ENCODE peak calls at places on chromosomes 12 and 14, in seven cellular contexts. T is thoracic aorta, U is stomach, C is astrocyte of the spinal cord, O is heart right ventricle, Y is PC-3, N is body of pancreas. P is an unnamed sample.

GRCh38 chr12:106446429-106447092 is 89.0 kb downstream of the POLR3B start:
- DNase-seq in T (no peak), C (peak), U (no peak), N (no peak), O (no peak), Y (no peak), P (no peak)

GRCh38 chr12:47207829-47208248 is 128.1 kb upstream of the AMIGO2 start:
- DNase-seq in U (no peak), N (no peak), C (no peak), O (no peak), T (no peak), Y (no peak), P (no peak)

GRCh38 chr12:31582155-31582554 is 8.8 kb downstream of the DENND5B start:
- DNase-seq in C (peak), T (no peak), Y (no peak), U (no peak), N (no peak), O (no peak), P (no peak)

GRCh38 chr12:72832024-72832423 is 559.9 kb downstream of the TRHDE start:
- DNase-seq in U (no peak), C (no peak), T (no peak), O (peak), Y (no peak), N (peak), P (no peak)

GRCh38 chr12:50207424-50207823 is 40.3 kb upstream of the CERS5 start:
- DNase-seq in T (no peak), O (no peak), Y (no peak), U (no peak), N (no peak), C (no peak), P (no peak)

GRCh38 chr14:62662811-62663477 is 382.3 kb downstream of the KCNH5 start:
- DNase-seq in C (no peak), U (no peak), Y (no peak), O (no peak), N (no peak), T (no peak), P (no peak)

GRCh38 chr12:48198619-48198973 is 4.5 kb downstream of the OR10AD1 start:
- DNase-seq in C (no peak), T (no peak), U (peak), O (peak), N (peak), Y (no peak), P (peak)

GRCh38 chr12:85550924-85551323 is 270.9 kb downstream of the ALX1 start:
- DNase-seq in O (no peak), N (no peak), C (no peak), U (no peak), T (no peak), Y (no peak), P (no peak)

GRCh38 chr12:48890657-48891418 is 25.2 kb upstream of the RND1 start:
- DNase-seq in T (peak), U (peak), Y (peak), O (peak), N (peak), C (peak), P (peak)

GRCh38 chr12:125203145-125203765 is 138.0 kb downstream of the AACS start:
- DNase-seq in N (no peak), U (no peak), Y (peak), C (no peak), T (no peak), O (no peak), P (no peak)

DNA sequence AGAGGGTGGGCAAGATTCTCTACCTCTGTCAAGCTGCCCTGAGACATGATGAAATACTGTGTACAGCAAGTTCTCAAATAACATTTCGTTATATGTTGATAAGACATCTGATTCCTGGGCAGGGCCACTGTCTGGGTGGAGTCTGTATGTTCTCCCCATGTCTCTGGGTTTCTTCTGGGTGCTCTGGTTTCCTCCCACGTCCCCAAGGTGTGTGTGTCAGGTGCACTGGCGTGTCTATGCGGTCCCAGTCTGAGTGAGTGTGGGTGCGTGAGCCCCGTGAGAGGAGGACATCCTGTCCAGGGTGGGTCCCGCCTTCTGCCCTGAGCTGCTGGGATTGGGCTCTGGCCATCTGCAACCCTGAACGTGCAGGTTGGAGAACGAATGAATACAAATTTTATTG is 29.6 kb downstream of the KCTD10 start:
- DNase-seq in Y (no peak), U (no peak), T (no peak), O (no peak), C (no peak), N (no peak), P (no peak)
- TF ChIP-seq CTCF in Y (no peak), U (no peak), T (no peak), O (no peak), C (no peak), N (no peak), P (no peak)

GRCh38 chr12:100127766-100128508 is 14.7 kb downstream of the BLTP3B start:
- DNase-seq in U (no peak), N (no peak), Y (peak), O (no peak), C (peak), T (no peak), P (no peak)
- H3K4me3 ChIP-seq in U (no peak), N (no peak), Y (no peak), O (no peak), C (no peak), T (no peak), P (no peak)

GRCh38 chr14:68462683-68463082 is 330.2 kb downstream of the ZFP36L1 start:
- DNase-seq in Y (no peak), O (no peak), U (no peak), T (no peak), N (no peak), C (no peak), P (no peak)
- TF ChIP-seq CTCF in Y (no peak), O (no peak), U (no peak), T (no peak), N (no peak), C (no peak), P (no peak)

DNA sequence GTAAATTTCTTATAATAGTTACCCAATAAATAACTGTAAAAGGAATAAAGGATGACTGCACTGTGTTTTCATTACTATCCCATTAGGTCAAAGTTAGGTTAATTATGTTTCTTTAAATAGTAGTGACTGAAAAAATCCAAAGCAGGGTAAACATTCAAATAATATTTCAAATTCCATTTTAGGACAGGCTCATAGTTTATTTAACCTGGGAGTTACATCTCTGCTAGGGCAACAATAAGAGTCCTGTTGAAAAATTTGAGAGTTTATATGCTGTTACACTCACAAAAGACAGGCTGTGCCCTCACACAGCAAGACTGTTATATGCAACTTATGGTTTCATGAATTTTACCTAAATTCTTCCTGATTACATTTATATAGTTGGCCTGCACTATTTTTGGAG is 8.0 kb downstream of the ERP27 start:
- DNase-seq in N (no peak), C (peak), U (no peak), O (no peak), Y (peak), T (no peak), P (no peak)
- H3K4me3 ChIP-seq in N (no peak), C (no peak), U (no peak), O (no peak), Y (no peak), T (no peak), P (no peak)

GRCh38 chr12:17016116-17016864 is 410.3 kb upstream of the LMO3 start:
- DNase-seq in N (no peak), Y (peak), U (no peak), O (no peak), C (no peak), T (no peak), P (no peak)

GRCh38 chr12:17015501-17015900 is 409.5 kb upstream of the LMO3 start:
- DNase-seq in N (no peak), U (no peak), Y (peak), O (no peak), T (no peak), C (no peak), P (no peak)

GRCh38 chr12:17020765-17021164 is 414.8 kb upstream of the LMO3 start:
- DNase-seq in T (no peak), N (no peak), O (no peak), Y (no peak), U (no peak), C (no peak), P (no peak)

GRCh38 chr12:17017402-17017801 is 411.4 kb upstream of the LMO3 start:
- DNase-seq in Y (peak), O (no peak), N (no peak), U (no peak), C (no peak), T (no peak), P (no peak)
- TF ChIP-seq CTCF in Y (no peak), O (no peak), N (no peak), U (no peak), C (no peak), T (no peak), P (no peak)

DNA sequence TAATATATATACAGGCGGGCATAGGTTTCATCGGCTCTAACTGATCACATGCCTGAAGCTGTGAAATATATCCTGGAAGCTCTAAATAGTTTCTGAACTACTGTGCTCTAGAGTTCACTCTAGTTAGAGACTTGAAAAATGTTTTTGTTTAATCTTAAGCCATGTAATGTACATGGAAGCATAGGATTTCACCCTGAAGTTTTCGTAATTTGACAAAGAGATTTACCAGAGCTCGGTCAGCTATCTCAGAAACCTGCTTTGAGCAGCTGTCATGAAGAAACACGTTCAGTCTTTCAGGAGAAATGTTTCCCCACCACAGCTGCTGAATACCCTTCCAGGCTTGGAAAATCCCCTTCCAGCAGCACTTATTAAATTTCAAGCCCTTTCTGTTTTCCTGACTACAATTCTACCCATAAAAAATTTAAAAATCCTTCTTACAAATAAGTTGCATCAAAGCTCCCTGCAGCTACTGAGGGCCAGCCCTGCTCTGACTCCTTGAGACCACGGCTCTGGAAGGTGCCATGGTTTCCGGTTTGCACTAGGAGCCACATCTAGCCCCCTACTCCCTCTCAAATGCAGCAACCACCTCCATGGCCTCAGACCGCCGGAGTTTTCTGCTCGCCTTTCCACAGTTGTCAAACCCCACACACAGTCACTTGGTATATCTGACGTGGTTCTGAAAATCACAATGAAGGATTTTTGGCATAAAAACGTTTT is 29.9 kb downstream of the P2RX4 start:
- DNase-seq in C (no peak), O (no peak), U (no peak), N (no peak), T (no peak), Y (no peak), P (no peak)
- H3K4me3 ChIP-seq in C (no peak), O (no peak), U (peak), N (no peak), T (peak), Y (no peak), P (no peak)

GRCh38 chr14:25350802-25351201 is 300.9 kb upstream of the STXBP6 start:
- DNase-seq in U (no peak), T (no peak), Y (no peak), O (no peak), C (no peak), N (peak), P (no peak)
- TF ChIP-seq CTCF in U (no peak), T (no peak), Y (no peak), O (no peak), C (no peak), N (no peak), P (no peak)

P was measured in right lobe of liver.